ENCODE peak calls at places on chromosomes 6 and 20, in nine cellular contexts. One of them, this sample, is unnamed.

GRCh38 chr20:37220796-37221195 is 40.8 kb downstream of the GHRH start:
- DNase-seq in adrenal gland: no peak
- DNase-seq in Peyer's patch: peak
- DNase-seq in suprapubic skin: no peak
- DNase-seq in heart left ventricle: no peak
- DNase-seq in lower leg skin: no peak
- DNase-seq in HCT116: no peak
- DNase-seq in stomach: no peak
- DNase-seq in IMR-90: no peak
- DNase-seq in this sample: no peak

GRCh38 chr20:57656252-57656820 is 36.1 kb upstream of the ZBP1 start:
- DNase-seq in IMR-90: no peak
- DNase-seq in heart left ventricle: peak
- DNase-seq in suprapubic skin: peak
- DNase-seq in lower leg skin: peak
- DNase-seq in adrenal gland: no peak
- DNase-seq in Peyer's patch: peak
- DNase-seq in HCT116: no peak
- DNase-seq in stomach: peak
- DNase-seq in this sample: no peak

GRCh38 chr6:3228791-3229565 is 1.5 kb upstream of the TUBB2B start:
- DNase-seq in adrenal gland: no peak
- DNase-seq in heart left ventricle: no peak
- DNase-seq in IMR-90: no peak
- DNase-seq in lower leg skin: peak
- DNase-seq in stomach: no peak
- DNase-seq in HCT116: no peak
- DNase-seq in suprapubic skin: no peak
- DNase-seq in Peyer's patch: no peak
- DNase-seq in this sample: peak

GRCh38 chr20:58692579-58693225 is at the start of gene NPEPL1:
- DNase-seq in heart left ventricle: peak
- DNase-seq in Peyer's patch: peak
- DNase-seq in adrenal gland: peak
- DNase-seq in IMR-90: peak
- DNase-seq in stomach: peak
- DNase-seq in HCT116: peak
- DNase-seq in lower leg skin: peak
- DNase-seq in suprapubic skin: peak
- DNase-seq in this sample: peak

GRCh38 chr6:112282217-112282616 is 27.9 kb upstream of the LAMA4 start:
- DNase-seq in Peyer's patch: no peak
- DNase-seq in suprapubic skin: no peak
- DNase-seq in adrenal gland: peak
- DNase-seq in HCT116: no peak
- DNase-seq in lower leg skin: no peak
- DNase-seq in heart left ventricle: peak
- DNase-seq in IMR-90: peak
- DNase-seq in stomach: no peak
- DNase-seq in this sample: no peak

GRCh38 chr20:1832634-1833033 is 62.6 kb upstream of the SIRPA start:
- DNase-seq in IMR-90: no peak
- DNase-seq in adrenal gland: no peak
- DNase-seq in stomach: no peak
- DNase-seq in Peyer's patch: no peak
- DNase-seq in lower leg skin: no peak
- DNase-seq in suprapubic skin: no peak
- DNase-seq in HCT116: no peak
- DNase-seq in heart left ventricle: peak
- DNase-seq in this sample: no peak

GRCh38 chr20:38554986-38555385 is 26.0 kb upstream of the ADIG start:
- DNase-seq in HCT116: no peak
- DNase-seq in lower leg skin: no peak
- DNase-seq in heart left ventricle: no peak
- DNase-seq in stomach: no peak
- DNase-seq in IMR-90: no peak
- DNase-seq in adrenal gland: no peak
- DNase-seq in Peyer's patch: no peak
- DNase-seq in suprapubic skin: no peak
- DNase-seq in this sample: no peak

GRCh38 chr6:40552926-40553325 is 34.2 kb downstream of the LRFN2 start:
- DNase-seq in heart left ventricle: no peak
- DNase-seq in IMR-90: no peak
- DNase-seq in lower leg skin: no peak
- DNase-seq in suprapubic skin: no peak
- DNase-seq in HCT116: no peak
- DNase-seq in stomach: no peak
- DNase-seq in adrenal gland: no peak
- DNase-seq in Peyer's patch: no peak
- DNase-seq in this sample: no peak

GRCh38 chr6:53714888-53715287 is 49.3 kb upstream of the KLHL31 start:
- DNase-seq in stomach: no peak
- DNase-seq in heart left ventricle: no peak
- DNase-seq in adrenal gland: no peak
- DNase-seq in Peyer's patch: no peak
- DNase-seq in suprapubic skin: no peak
- DNase-seq in lower leg skin: no peak
- DNase-seq in HCT116: no peak
- DNase-seq in IMR-90: no peak
- DNase-seq in this sample: no peak

GRCh38 chr6:75940558-75940957 is 131.9 kb downstream of the IMPG1 start:
- DNase-seq in IMR-90: no peak
- DNase-seq in suprapubic skin: no peak
- DNase-seq in lower leg skin: no peak
- DNase-seq in HCT116: no peak
- DNase-seq in Peyer's patch: no peak
- DNase-seq in heart left ventricle: no peak
- DNase-seq in stomach: no peak
- DNase-seq in adrenal gland: no peak
- DNase-seq in this sample: no peak

GRCh38 chr6:145475794-145476396 is 259.4 kb downstream of the EPM2A start:
- DNase-seq in IMR-90: no peak
- DNase-seq in heart left ventricle: no peak
- DNase-seq in HCT116: no peak
- DNase-seq in Peyer's patch: no peak
- DNase-seq in stomach: no peak
- DNase-seq in suprapubic skin: no peak
- DNase-seq in adrenal gland: no peak
- DNase-seq in lower leg skin: no peak
- DNase-seq in this sample: no peak
- TF ChIP-seq POLR2A in IMR-90: no peak
- TF ChIP-seq POLR2A in heart left ventricle: no peak
- TF ChIP-seq POLR2A in HCT116: no peak
- TF ChIP-seq POLR2A in Peyer's patch: no peak
- TF ChIP-seq POLR2A in stomach: no peak
- TF ChIP-seq POLR2A in suprapubic skin: no peak
- TF ChIP-seq POLR2A in adrenal gland: no peak
- TF ChIP-seq POLR2A in lower leg skin: no peak
- TF ChIP-seq POLR2A in this sample: no peak

DNA sequence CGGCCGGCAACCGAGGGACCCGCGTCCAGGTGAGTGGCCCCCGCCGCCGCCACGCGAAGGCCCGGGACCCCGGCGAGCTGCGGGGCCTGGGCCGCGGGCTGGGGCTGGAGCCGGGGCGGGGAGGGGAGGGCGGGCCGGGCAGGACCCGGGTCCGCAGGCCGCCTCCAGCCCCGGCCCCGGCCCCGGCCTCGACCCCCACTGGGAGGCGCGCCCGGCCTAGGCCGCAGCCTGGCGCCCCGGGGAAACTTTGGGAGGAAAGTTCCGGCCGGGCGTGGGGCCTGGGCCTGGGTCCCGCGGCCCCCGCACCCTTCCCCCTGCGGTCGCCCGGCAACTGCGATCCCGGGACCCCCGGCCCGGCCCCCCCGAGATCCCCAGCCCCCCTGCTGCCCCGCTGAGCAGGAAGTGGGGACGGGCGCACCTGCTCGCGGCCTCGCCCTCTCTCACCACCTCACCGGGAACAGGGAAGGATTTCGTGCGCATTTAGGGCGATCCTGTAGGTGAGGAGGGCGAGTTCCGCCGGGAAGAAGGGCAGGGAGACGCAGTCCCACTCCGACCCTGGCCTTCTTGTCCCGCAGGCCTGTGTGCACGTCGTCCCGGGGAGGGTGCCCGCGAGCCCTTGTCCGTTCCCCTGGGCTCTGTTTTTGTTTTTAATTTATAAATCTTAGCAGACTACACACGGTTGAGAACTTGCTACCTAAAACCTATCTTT is 402 bp downstream of the OSBPL2 start:
- DNase-seq in HCT116: no peak
- DNase-seq in stomach: peak
- DNase-seq in suprapubic skin: no peak
- DNase-seq in IMR-90: no peak
- DNase-seq in adrenal gland: no peak
- DNase-seq in heart left ventricle: no peak
- DNase-seq in lower leg skin: no peak
- DNase-seq in Peyer's patch: peak
- DNase-seq in this sample: peak
- TF ChIP-seq POLR2A in HCT116: no peak
- TF ChIP-seq POLR2A in stomach: no peak
- TF ChIP-seq POLR2A in suprapubic skin: no peak
- TF ChIP-seq POLR2A in IMR-90: peak
- TF ChIP-seq POLR2A in adrenal gland: no peak
- TF ChIP-seq POLR2A in heart left ventricle: no peak
- TF ChIP-seq POLR2A in lower leg skin: no peak
- TF ChIP-seq POLR2A in Peyer's patch: no peak
- TF ChIP-seq POLR2A in this sample: no peak

GRCh38 chr20:24423794-24424307 is 45.6 kb upstream of the SYNDIG1 start:
- DNase-seq in IMR-90: no peak
- DNase-seq in suprapubic skin: no peak
- DNase-seq in lower leg skin: no peak
- DNase-seq in heart left ventricle: no peak
- DNase-seq in Peyer's patch: no peak
- DNase-seq in adrenal gland: no peak
- DNase-seq in stomach: no peak
- DNase-seq in HCT116: no peak
- DNase-seq in this sample: no peak
- TF ChIP-seq POLR2A in IMR-90: no peak
- TF ChIP-seq POLR2A in suprapubic skin: no peak
- TF ChIP-seq POLR2A in lower leg skin: no peak
- TF ChIP-seq POLR2A in heart left ventricle: no peak
- TF ChIP-seq POLR2A in Peyer's patch: no peak
- TF ChIP-seq POLR2A in adrenal gland: no peak
- TF ChIP-seq POLR2A in stomach: no peak
- TF ChIP-seq POLR2A in HCT116: no peak
- TF ChIP-seq POLR2A in this sample: no peak

GRCh38 chr20:14264869-14265268 is 72.5 kb downstream of the FLRT3 start:
- DNase-seq in stomach: no peak
- DNase-seq in adrenal gland: no peak
- DNase-seq in Peyer's patch: no peak
- DNase-seq in HCT116: no peak
- DNase-seq in IMR-90: peak
- DNase-seq in suprapubic skin: no peak
- DNase-seq in heart left ventricle: no peak
- DNase-seq in lower leg skin: no peak
- DNase-seq in this sample: no peak

GRCh38 chr20:14259691-14260090 is 77.7 kb downstream of the FLRT3 start:
- DNase-seq in suprapubic skin: no peak
- DNase-seq in stomach: no peak
- DNase-seq in heart left ventricle: no peak
- DNase-seq in adrenal gland: no peak
- DNase-seq in Peyer's patch: no peak
- DNase-seq in lower leg skin: no peak
- DNase-seq in HCT116: no peak
- DNase-seq in IMR-90: peak
- DNase-seq in this sample: no peak
- TF ChIP-seq POLR2A in suprapubic skin: no peak
- TF ChIP-seq POLR2A in stomach: no peak
- TF ChIP-seq POLR2A in heart left ventricle: no peak
- TF ChIP-seq POLR2A in adrenal gland: no peak
- TF ChIP-seq POLR2A in Peyer's patch: no peak
- TF ChIP-seq POLR2A in lower leg skin: no peak
- TF ChIP-seq POLR2A in HCT116: no peak
- TF ChIP-seq POLR2A in IMR-90: no peak
- TF ChIP-seq POLR2A in this sample: no peak